ENCODE peak calls at places on chromosomes 11 and 22, in eight cellular contexts. U is HEK293T; K is GM12865; V is H9; R is T-helper 1 cell; Z is effector memory CD8-positive, alpha-beta T cell; O is lung; P is adipocyte. S is an unnamed sample.

GRCh38 chr22:26314171-26314570 is 114.9 kb upstream of the ASPHD2 start:
- DNase-seq in K (no peak), U (no peak), V (no peak), R (no peak), P (no peak), O (no peak), Z (no peak), S (no peak)

GRCh38 chr22:19943665-19944026 is 2.0 kb upstream of the TXNRD2 start:
- DNase-seq in V (peak), P (peak), Z (no peak), R (no peak), K (peak), O (no peak), U (no peak), S (peak)

GRCh38 chr11:12537778-12538401 is 136.3 kb upstream of the TEAD1 start:
- DNase-seq in U (no peak), K (no peak), R (no peak), O (no peak), Z (no peak), V (no peak), P (no peak), S (no peak)

GRCh38 chr11:68707527-68707926 is 23.2 kb downstream of the GAL start:
- DNase-seq in U (no peak), K (no peak), P (no peak), Z (no peak), O (no peak), V (no peak), R (no peak), S (peak)

GRCh38 chr11:32829157-32829679 is 509 bp upstream of the PRRG4 start:
- DNase-seq in V (no peak), R (no peak), K (peak), Z (no peak), U (no peak), O (no peak), P (peak), S (no peak)

GRCh38 chr11:105458071-105458470 is 151.8 kb upstream of the GRIA4 start:
- DNase-seq in R (no peak), U (no peak), O (no peak), K (no peak), Z (no peak), P (no peak), V (no peak), S (no peak)

GRCh38 chr11:62664405-62665074 is 470 bp downstream of the C11orf98 start:
- DNase-seq in P (no peak), O (peak), Z (no peak), R (peak), K (peak), V (peak), U (no peak), S (peak)

GRCh38 chr11:12528487-12528886 is 145.7 kb upstream of the TEAD1 start:
- DNase-seq in O (no peak), K (no peak), U (no peak), V (no peak), P (no peak), Z (no peak), R (no peak), S (no peak)

GRCh38 chr11:2004466-2004865 is 6.8 kb upstream of the H19 start:
- DNase-seq in R (no peak), P (no peak), Z (no peak), O (no peak), V (no peak), U (no peak), K (no peak), S (no peak)

S was measured in NB4.